ENCODE peak calls at places on chromosomes 12 and 14, in four cellular contexts. V, Q, I and A are unnamed samples.

GRCh38 chr12:25052191-25053020 is 103.5 kb upstream of the BCAT1 start:
- DNase-seq in V (peak; percentile 92), Q (no peak), I (no peak), A (no peak)

GRCh38 chr12:49903700-49904423 is at the start of gene FAIM2:
- DNase-seq in V (no peak), Q (no peak), I (peak; percentile 78), A (peak; percentile 73)

GRCh38 chr14:104598461-104599273 is 5.9 kb downstream of the TMEM179 start:
- DNase-seq in V (peak; percentile 62), Q (no peak), I (no peak), A (no peak)

GRCh38 chr14:45811155-45811554 is 558.2 kb upstream of the MIS18BP1 start:
- DNase-seq in V (no peak), Q (no peak), I (no peak), A (no peak)

GRCh38 chr14:77043177-77043983 is 14.9 kb upstream of the IRF2BPL start:
- DNase-seq in V (peak; percentile 81), Q (no peak), I (peak; percentile 57), A (peak; percentile 99)

GRCh38 chr14:81516941-81517797 is 16.5 kb downstream of the SEL1L start:
- DNase-seq in V (no peak), Q (no peak), I (peak; percentile 49), A (peak; percentile 62)

GRCh38 chr12:70849265-70849960 is 71.1 kb downstream of the PTPRR start:
- DNase-seq in V (no peak), Q (no peak), I (no peak), A (peak; percentile 40)

GRCh38 chr12:124544311-124544970 is 23.0 kb downstream of the NCOR2 start:
- DNase-seq in V (no peak), Q (no peak), I (no peak), A (no peak)

GRCh38 chr12:55842681-55843429 is at the start of gene MMP19:
- DNase-seq in V (no peak), Q (no peak), I (peak; percentile 75), A (peak; percentile 79)

GRCh38 chr14:26199599-26200370 is 398.0 kb downstream of the NOVA1 start:
- DNase-seq in V (peak; percentile 41), Q (no peak), I (no peak), A (peak; percentile 70)